ENCODE peak calls at places on chromosomes 12 and 14, in six cellular contexts. T is fibroblast of lung, J is PC-3, N is uterus, H is pancreas, X is A549. Q is an unnamed sample. For H3K4me1, the result is how much of the 10 kb centered on the place peaks cover.

GRCh38 chr14:58444627-58445026 is 17.1 kb downstream of the KIAA0586 start:
- DNase-seq in X (no peak), H (no peak), J (no peak), T (no peak), N (no peak), Q (no peak)

GRCh38 chr14:56659964-56660551 is 80.5 kb downstream of the TMEM260 start:
- DNase-seq in T (peak), H (no peak), J (peak), X (peak), N (no peak), Q (no peak)

GRCh38 chr14:31477248-31477647 is 10.6 kb downstream of the GPR33 start:
- DNase-seq in T (no peak), J (no peak), H (no peak), X (no peak), N (no peak), Q (no peak)

GRCh38 chr14:87055007-87055406 is 938.0 kb downstream of the GALC start:
- DNase-seq in J (no peak), T (no peak), N (no peak), X (no peak), H (no peak), Q (no peak)

GRCh38 chr14:77485901-77486678 is 12.5 kb downstream of the ISM2 start:
- DNase-seq in N (no peak), X (peak), H (no peak), T (no peak), J (peak), Q (no peak)

GRCh38 chr14:103552011-103552797 is 10.3 kb downstream of the BAG5 start:
- DNase-seq in X (no peak), J (peak), H (no peak), T (no peak), N (peak), Q (peak)

GRCh38 chr14:26896447-26896846 is 298.6 kb upstream of the NOVA1 start:
- DNase-seq in T (peak), N (no peak), J (peak), H (no peak), X (no peak), Q (no peak)

GRCh38 chr14:106417224-106418049 is 891.1 kb downstream of the TMEM121 start:
- DNase-seq in T (no peak), X (peak), H (peak), N (peak), J (no peak), Q (peak)

GRCh38 chr14:32205984-32206383 is 2.9 kb upstream of the RNU6-8 start:
- DNase-seq in H (no peak), J (peak), N (no peak), X (no peak), T (no peak), Q (no peak)

GRCh38 chr14:94654071-94654974 is 42.1 kb downstream of the SERPINA3 start:
- DNase-seq in J (no peak), H (peak), X (no peak), T (peak), N (peak), Q (no peak)

GRCh38 chr12:67459173-67459572 is 189.4 kb upstream of the DYRK2 start:
- DNase-seq in N (no peak), J (no peak), T (no peak), X (no peak), H (no peak), Q (no peak)

GRCh38 chr12:67455236-67455635 is 186.1 kb downstream of the CAND1 start:
- DNase-seq in T (no peak), J (no peak), H (no peak), X (no peak), N (no peak), Q (no peak)

GRCh38 chr12:67457799-67458680 is 188.9 kb downstream of the CAND1 start:
- DNase-seq in H (no peak), N (no peak), T (no peak), J (no peak), X (peak), Q (no peak)

GRCh38 chr12:67456281-67456918 is 187.2 kb downstream of the CAND1 start:
- DNase-seq in T (peak), J (peak), X (no peak), H (peak), N (peak), Q (no peak)

GRCh38 chr12:67457136-67457535 is 188.0 kb downstream of the CAND1 start:
- DNase-seq in T (no peak), H (no peak), J (no peak), X (no peak), N (no peak), Q (no peak)
- H3K4me1 ChIP-seq in T (under half), H (under half), J (under half), X (under half), N (under half), Q (under half)

DNA sequence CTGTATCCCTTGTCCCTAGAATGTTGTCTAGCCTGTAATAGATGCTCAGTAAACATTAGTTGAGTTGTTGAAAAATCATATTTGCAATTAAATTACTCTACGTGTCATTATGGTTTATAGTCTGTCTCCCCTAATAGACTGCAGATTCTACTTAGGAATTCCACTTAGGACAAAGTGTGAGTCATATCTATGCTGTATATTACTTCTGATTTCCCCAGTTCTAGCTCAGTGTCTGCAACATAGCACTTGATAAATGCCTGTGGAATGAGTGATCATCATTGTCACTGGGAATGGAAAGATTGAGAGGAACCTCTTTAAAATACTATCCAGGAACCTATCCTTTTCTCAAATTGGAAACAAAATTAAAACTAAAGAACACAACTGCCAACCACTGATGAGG is 99.3 kb downstream of the TBX5 start:
- DNase-seq in T (peak), J (no peak), H (no peak), N (no peak), X (no peak), Q (no peak)
- H3K4me1 ChIP-seq in T (under half), J (under half), H (under half), N (under half), X (under half), Q (under half)

GRCh38 chr14:101844752-101845151 is 83.2 kb downstream of the PPP2R5C start:
- DNase-seq in X (no peak), H (no peak), T (no peak), J (no peak), N (no peak), Q (no peak)
- H3K4me1 ChIP-seq in X (under half), H (under half), T (under half), J (under half), N (under half), Q (under half)

GRCh38 chr14:89394920-89395319 is 22.1 kb downstream of the FOXN3 start:
- DNase-seq in H (no peak), X (no peak), T (no peak), N (no peak), J (no peak), Q (no peak)
- H3K4me1 ChIP-seq in H (under half), X (under half), T (under half), N (under half), J (under half), Q (under half)

GRCh38 chr14:21267886-21268611 is 1.2 kb downstream of the HNRNPC start:
- DNase-seq in X (no peak), T (no peak), H (no peak), J (peak), N (no peak), Q (no peak)
- H3K4me1 ChIP-seq in X (under half), T (under half), H (under half), J (under half), N (under half), Q (half or more)